ENCODE peak calls at places on chromosome 5, in eight cellular contexts. A is fibroblast of lung, B is dorsolateral prefrontal cortex, E is left ventricle myocardium inferior, Z is neural crest cell, H is brain microvascular endothelial cell, U is endothelial cell, W is AG10803. X is an unnamed sample.

GRCh38 chr5:132176543-132176945 is 51.1 kb downstream of the P4HA2 start:
- DNase-seq in A (no peak), B (no peak), E (no peak), Z (no peak), H (no peak), U (no peak), W (no peak), X (no peak)

GRCh38 chr5:154771383-154771901 is 16.3 kb downstream of the LARP1 start:
- DNase-seq in A (peak), B (no peak), E (no peak), Z (peak), H (peak), U (peak), W (peak), X (no peak)

GRCh38 chr5:54646285-54647101 is 128.9 kb downstream of the SNX18 start:
- DNase-seq in A (peak), B (no peak), E (peak), Z (no peak), H (peak), U (no peak), W (peak), X (no peak)

GRCh38 chr5:168714046-168714445 is 134.9 kb upstream of the PANK3 start:
- DNase-seq in A (peak), B (no peak), E (no peak), Z (no peak), H (peak), U (no peak), W (peak), X (no peak)

GRCh38 chr5:53478411-53479044 is 1.9 kb upstream of the FST start:
- DNase-seq in A (peak), B (no peak), E (peak), Z (peak), H (peak), U (peak), W (peak), X (peak)

GRCh38 chr5:32076699-32077695 is 97.1 kb downstream of the GOLPH3 start:
- DNase-seq in A (peak), B (no peak), E (peak), Z (peak), H (peak), U (peak), W (peak), X (no peak)

GRCh38 chr5:6781711-6782110 is 68.5 kb downstream of the TENT4A start:
- DNase-seq in A (peak), B (no peak), E (no peak), Z (no peak), H (no peak), U (no peak), W (peak), X (no peak)

GRCh38 chr5:147339313-147339712 is 104.5 kb downstream of the STK32A start:
- DNase-seq in A (no peak), B (no peak), E (no peak), Z (no peak), H (no peak), U (no peak), W (no peak), X (no peak)

GRCh38 chr5:36820900-36821299 is 55.7 kb upstream of the NIPBL start:
- DNase-seq in A (no peak), B (no peak), E (no peak), Z (no peak), H (no peak), U (no peak), W (no peak), X (no peak)

GRCh38 chr5:119346404-119346803 is 9.4 kb upstream of the TNFAIP8 start:
- DNase-seq in A (no peak), B (no peak), E (no peak), Z (no peak), H (no peak), U (no peak), W (no peak), X (no peak)

DNA sequence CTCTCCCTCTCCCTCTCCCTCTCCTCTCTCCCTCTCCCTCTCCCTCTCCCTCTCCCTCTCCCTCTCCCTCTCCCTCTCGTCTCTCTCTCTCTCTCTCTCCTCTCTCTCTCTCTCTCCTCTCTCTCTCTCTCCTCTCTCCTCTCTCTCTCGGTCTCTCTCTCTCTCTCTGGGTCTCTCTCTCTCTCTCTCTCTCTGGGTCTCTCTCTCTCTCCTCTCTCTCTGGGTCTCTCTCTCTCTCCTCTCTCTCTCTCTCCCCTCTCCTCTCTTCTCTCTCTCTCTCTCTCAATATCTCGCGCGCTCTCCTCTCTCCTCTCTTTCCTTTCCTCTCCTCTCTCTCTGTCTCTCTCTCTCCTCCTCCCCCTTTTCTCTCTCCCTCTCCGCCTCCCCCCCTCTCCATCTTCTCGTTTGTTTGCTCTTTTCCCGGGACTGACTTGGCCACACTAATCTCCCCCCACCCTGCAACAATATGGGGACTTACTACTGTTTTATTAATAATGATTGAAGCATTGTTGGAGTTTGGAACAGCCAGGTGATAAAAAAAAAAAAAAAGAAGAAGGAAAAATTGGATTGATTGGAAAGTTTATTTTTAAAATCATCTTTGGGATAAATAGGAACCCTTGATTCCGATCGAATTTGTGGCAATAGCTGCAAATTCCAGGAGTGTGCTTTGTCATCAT is 857 bp upstream of the NR2F1-AS1 start:
- DNase-seq in A (peak), B (no peak), E (no peak), Z (no peak), H (peak), U (no peak), W (peak), X (no peak)
- TF ChIP-seq CTCF in A (no peak), B (no peak), E (no peak), Z (no peak), H (no peak), U (no peak), W (no peak), X (no peak)

GRCh38 chr5:98455660-98456059 is 317.8 kb upstream of the RGMB start:
- DNase-seq in A (peak), B (no peak), E (no peak), Z (no peak), H (peak), U (no peak), W (peak), X (no peak)

GRCh38 chr5:98458726-98459125 is 314.7 kb upstream of the RGMB start:
- DNase-seq in A (peak), B (no peak), E (no peak), Z (no peak), H (no peak), U (no peak), W (peak), X (no peak)

GRCh38 chr5:98460536-98460935 is 312.9 kb upstream of the RGMB start:
- DNase-seq in A (no peak), B (no peak), E (no peak), Z (no peak), H (no peak), U (no peak), W (no peak), X (no peak)

GRCh38 chr5:98454904-98455303 is 318.6 kb upstream of the RGMB start:
- DNase-seq in A (peak), B (no peak), E (no peak), Z (no peak), H (peak), U (no peak), W (peak), X (no peak)

GRCh38 chr5:98458004-98458403 is 315.5 kb upstream of the RGMB start:
- DNase-seq in A (peak), B (no peak), E (no peak), Z (no peak), H (peak), U (no peak), W (peak), X (no peak)
- TF ChIP-seq CTCF in A (no peak), B (no peak), E (no peak), Z (no peak), H (no peak), U (no peak), W (no peak), X (no peak)

GRCh38 chr5:72523960-72524582 is 16.9 kb upstream of the ZNF366 start:
- DNase-seq in A (peak), B (no peak), E (no peak), Z (no peak), H (peak), U (no peak), W (peak), X (no peak)
- TF ChIP-seq CTCF in A (peak), B (peak), E (peak), Z (peak), H (peak), U (peak), W (peak), X (peak)

GRCh38 chr5:77218263-77218662 is 7.8 kb downstream of the PDE8B start:
- DNase-seq in A (no peak), B (no peak), E (no peak), Z (no peak), H (no peak), U (no peak), W (no peak), X (no peak)
- TF ChIP-seq CTCF in A (peak), B (peak), E (no peak), Z (peak), H (peak), U (no peak), W (peak), X (no peak)

GRCh38 chr5:140346348-140347221 is at the start of gene HBEGF:
- DNase-seq in A (peak), B (peak), E (peak), Z (peak), H (peak), U (peak), W (peak), X (peak)
- TF ChIP-seq CTCF in A (peak), B (peak), E (peak), Z (peak), H (peak), U (peak), W (peak), X (peak)

GRCh38 chr5:103258957-103259704 is 568 bp downstream of the MACIR start:
- DNase-seq in A (peak), B (peak), E (peak), Z (peak), H (peak), U (peak), W (peak), X (no peak)

GRCh38 chr5:103260951-103261350 is 2.4 kb downstream of the MACIR start:
- DNase-seq in A (no peak), B (no peak), E (no peak), Z (no peak), H (no peak), U (no peak), W (no peak), X (no peak)

GRCh38 chr5:103259705-103260355 is 1.3 kb downstream of the MACIR start:
- DNase-seq in A (peak), B (no peak), E (no peak), Z (no peak), H (peak), U (peak), W (peak), X (no peak)

GRCh38 chr5:103256178-103256577 is 2.4 kb upstream of the MACIR start:
- DNase-seq in A (no peak), B (no peak), E (no peak), Z (no peak), H (no peak), U (no peak), W (no peak), X (no peak)

DNA sequence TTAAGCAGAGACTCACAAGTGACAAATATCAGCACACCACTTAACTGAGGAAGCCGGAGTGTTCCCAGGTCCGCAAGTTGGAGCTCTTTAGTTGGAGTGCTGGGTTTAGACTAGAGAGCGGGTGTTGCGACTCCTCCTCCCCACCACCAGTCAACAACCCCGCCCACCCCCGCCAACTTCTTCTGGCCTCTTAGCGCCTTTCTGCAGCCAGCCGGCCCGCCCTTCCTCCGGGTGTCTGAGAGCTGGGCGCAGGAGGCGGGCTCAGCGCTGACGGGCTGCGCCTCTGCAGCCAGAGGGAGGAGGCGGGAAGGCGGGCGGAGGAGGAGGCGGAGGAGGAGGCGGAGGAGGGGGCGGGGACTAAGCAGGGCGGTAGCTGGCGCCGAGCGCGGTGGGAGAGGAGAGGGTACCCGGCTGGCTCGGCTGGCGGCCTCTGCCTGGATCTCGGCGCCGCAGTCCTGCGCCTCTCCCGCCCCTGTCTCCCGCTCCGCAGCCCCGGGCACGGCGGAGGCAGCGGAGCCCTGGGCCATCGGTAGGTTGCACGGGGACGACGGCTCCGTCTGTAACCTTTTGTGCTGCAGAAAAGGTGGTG is at the start of gene MACIR:
- DNase-seq in A (peak), B (peak), E (peak), Z (peak), H (peak), U (peak), W (peak), X (peak)
- TF ChIP-seq CTCF in A (peak), B (peak), E (peak), Z (no peak), H (no peak), U (no peak), W (peak), X (peak)

GRCh38 chr5:72599519-72600400 is 92.5 kb upstream of the ZNF366 start:
- DNase-seq in A (peak), B (no peak), E (no peak), Z (no peak), H (peak), U (no peak), W (peak), X (no peak)
- TF ChIP-seq CTCF in A (no peak), B (no peak), E (no peak), Z (no peak), H (no peak), U (no peak), W (no peak), X (no peak)

GRCh38 chr5:58300346-58300745 is 159.5 kb downstream of the PLK2 start:
- DNase-seq in A (no peak), B (no peak), E (no peak), Z (no peak), H (no peak), U (no peak), W (no peak), X (no peak)
- TF ChIP-seq CTCF in A (no peak), B (no peak), E (no peak), Z (no peak), H (no peak), U (no peak), W (no peak), X (no peak)

GRCh38 chr5:126016256-126016655 is 407.0 kb upstream of the GRAMD2B start:
- DNase-seq in A (peak), B (no peak), E (peak), Z (no peak), H (no peak), U (no peak), W (no peak), X (no peak)
- TF ChIP-seq CTCF in A (no peak), B (no peak), E (no peak), Z (no peak), H (no peak), U (no peak), W (no peak), X (no peak)

X was measured in D721Med.